ENCODE peak calls at places on chromosomes 13 and 19, in four cellular contexts. S is brain microvascular endothelial cell, V is NCI-H1417, Q is ovary. U is an unnamed sample.

GRCh38 chr13:107865643-107866006 is 349.7 kb downstream of the LIG4 start:
- DNase-seq in Q (no peak), V (peak), S (no peak), U (no peak)

GRCh38 chr19:16369306-16369663 is 44.7 kb downstream of the KLF2 start:
- DNase-seq in S (no peak), Q (no peak), V (no peak), U (no peak)

GRCh38 chr19:13993554-13994308 is 12.4 kb downstream of the RFX1 start:
- DNase-seq in V (no peak), S (peak), Q (no peak), U (no peak)

GRCh38 chr19:3949997-3950859 is 17.4 kb downstream of the NMRK2 start:
- DNase-seq in Q (no peak), V (no peak), S (no peak), U (no peak)

GRCh38 chr13:20416223-20416622 is 109.4 kb downstream of the CRYL1 start:
- DNase-seq in S (no peak), Q (no peak), V (no peak), U (no peak)

GRCh38 chr13:33761744-33762143 is 56.2 kb upstream of the RFC3 start:
- DNase-seq in Q (no peak), S (peak), V (peak), U (no peak)

GRCh38 chr13:111270126-111270525 is 50.3 kb upstream of the TEX29 start:
- DNase-seq in S (no peak), V (no peak), Q (no peak), U (no peak)

GRCh38 chr13:99103536-99103935 is 97.1 kb upstream of the UBAC2 start:
- DNase-seq in V (peak), Q (no peak), S (no peak), U (no peak)

GRCh38 chr19:4957981-4958380 is 10.9 kb upstream of the KDM4B start:
- DNase-seq in S (no peak), V (no peak), Q (no peak), U (no peak)

GRCh38 chr13:114057131-114058050 is 75.0 kb downstream of the RASA3 start:
- DNase-seq in V (no peak), S (no peak), Q (no peak), U (no peak)

U was measured in naive thymus-derived CD8-positive, alpha-beta T cell.